ENCODE peak calls at places on chromosomes 16 and 17, in six cellular contexts. D, L, G, A, W and F are unnamed samples.

GRCh38 chr17:4604111-4604644 is 19.8 kb downstream of the SMTNL2 start:
- DNase-seq in D (no peak), L (peak; percentile 53), G (no peak), A (peak; percentile 72), W (peak; percentile 60), F (no peak)

GRCh38 chr16:52958951-52959350 is 93.7 kb downstream of the CHD9NB start:
- DNase-seq in D (no peak), L (no peak), G (no peak), A (no peak), W (no peak), F (no peak)

GRCh38 chr17:67492251-67492740 is 115.2 kb downstream of the PITPNC1 start:
- DNase-seq in D (no peak), L (peak; percentile 57), G (no peak), A (no peak), W (no peak), F (no peak)

GRCh38 chr17:48543854-48544355 is 1.0 kb downstream of the HOXB2 start:
- DNase-seq in D (no peak), L (no peak), G (no peak), A (peak; percentile 20), W (no peak), F (no peak)

GRCh38 chr16:56513972-56514371 is 5.9 kb downstream of the BBS2 start:
- DNase-seq in D (peak; percentile 51), L (peak; percentile 62), G (peak; percentile 46), A (peak; percentile 36), W (peak; percentile 30), F (peak; percentile 66)

GRCh38 chr17:64358261-64358788 is 32.3 kb downstream of the PECAM1 start:
- DNase-seq in D (no peak), L (no peak), G (peak; percentile 52), A (no peak), W (no peak), F (no peak)

GRCh38 chr16:77299395-77299794 is 100.2 kb downstream of the SYCE1L start:
- DNase-seq in D (no peak), L (no peak), G (no peak), A (no peak), W (no peak), F (no peak)

GRCh38 chr16:55703003-55704001 is 47.5 kb downstream of the SLC6A2 start:
- DNase-seq in D (peak; percentile 18), L (peak; percentile 51), G (peak; percentile 21), A (peak; percentile 46), W (no peak), F (peak; percentile 50)

GRCh38 chr17:67469208-67469980 is 92.3 kb downstream of the PITPNC1 start:
- DNase-seq in D (no peak), L (peak; percentile 62), G (no peak), A (no peak), W (no peak), F (peak; percentile 7)

GRCh38 chr17:12388206-12388605 is 277.5 kb upstream of the MYOCD start:
- DNase-seq in D (no peak), L (no peak), G (no peak), A (no peak), W (no peak), F (no peak)

GRCh38 chr17:47934856-47935255 is 6.5 kb upstream of the PNPO start:
- DNase-seq in D (no peak), L (no peak), G (no peak), A (no peak), W (no peak), F (no peak)

GRCh38 chr17:17071531-17072360 is 29.5 kb downstream of the MPRIP start:
- DNase-seq in D (no peak), L (no peak), G (no peak), A (no peak), W (peak; percentile 12), F (no peak)

GRCh38 chr16:83031524-83031923 is 404.8 kb downstream of the CDH13 start:
- DNase-seq in D (no peak), L (peak; percentile 53), G (no peak), A (no peak), W (no peak), F (no peak)

GRCh38 chr17:38512473-38513058 is 84.3 kb downstream of the ARHGAP23 start:
- DNase-seq in D (no peak), L (no peak), G (no peak), A (no peak), W (no peak), F (no peak)

GRCh38 chr17:80959330-80960036 is 32.2 kb upstream of the CHMP6 start:
- DNase-seq in D (no peak), L (no peak), G (peak; percentile 14), A (peak; percentile 89), W (peak; percentile 93), F (peak; percentile 53)

GRCh38 chr17:62690168-62690897 is 62.9 kb downstream of the MRC2 start:
- DNase-seq in D (no peak), L (peak; percentile 63), G (no peak), A (no peak), W (no peak), F (no peak)

GRCh38 chr17:62692159-62692651 is 64.7 kb downstream of the MRC2 start:
- DNase-seq in D (no peak), L (peak; percentile 62), G (no peak), A (no peak), W (no peak), F (no peak)

GRCh38 chr17:62693616-62694415 is 66.3 kb downstream of the MRC2 start:
- DNase-seq in D (no peak), L (peak; percentile 63), G (no peak), A (no peak), W (no peak), F (no peak)

GRCh38 chr17:62689441-62690167 is 62.1 kb downstream of the MRC2 start:
- DNase-seq in D (no peak), L (peak; percentile 42), G (no peak), A (no peak), W (no peak), F (no peak)

DNA sequence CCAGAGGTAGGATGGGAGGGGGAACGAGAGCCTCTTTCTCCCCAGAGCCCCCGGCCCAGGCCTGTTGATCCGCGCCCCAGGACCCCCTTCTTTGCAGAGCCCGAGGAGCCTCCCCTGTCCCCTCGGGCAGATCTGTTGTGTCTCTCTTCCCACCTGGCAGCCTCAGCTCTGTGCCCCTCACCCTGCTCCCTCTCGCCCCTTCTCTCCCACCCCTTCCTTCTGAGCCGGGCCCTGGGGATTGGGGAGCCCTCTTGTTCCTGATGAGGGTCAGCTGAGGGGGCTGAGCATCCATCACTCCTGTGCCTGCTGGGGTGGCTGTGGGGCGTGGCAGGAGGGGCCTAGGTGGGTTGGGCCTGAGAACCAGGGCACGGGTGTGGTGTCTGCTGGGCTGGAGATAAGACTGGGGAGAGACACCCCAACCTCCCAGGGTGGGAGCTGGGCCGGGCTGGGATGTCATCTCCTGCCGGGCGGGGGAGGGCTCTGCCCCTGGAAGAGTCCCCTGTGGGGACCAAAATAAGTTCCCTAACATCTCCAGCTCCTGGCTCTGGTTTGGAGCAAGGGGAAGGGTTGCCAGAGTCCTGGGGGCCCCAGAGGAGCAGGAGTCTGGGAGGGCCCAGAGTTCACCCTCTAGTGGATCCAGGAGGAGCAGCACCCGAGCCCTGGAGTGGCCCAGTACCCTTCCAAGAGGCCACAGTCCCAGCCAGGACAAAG is 65.4 kb downstream of the MRC2 start:
- DNase-seq in D (peak; percentile 58), L (peak; percentile 93), G (no peak), A (no peak), W (no peak), F (no peak)
- TF ChIP-seq CTCF in D (peak; percentile 47), L (peak; percentile 76), G (peak; percentile 57), A (peak; percentile 53), W (peak; percentile 10), F (no peak)

GRCh38 chr17:32160526-32160925 is 18.2 kb downstream of the RHOT1 start:
- DNase-seq in D (no peak), L (no peak), G (no peak), A (no peak), W (no peak), F (no peak)
- TF ChIP-seq CTCF in D (no peak), L (no peak), G (no peak), A (no peak), W (no peak), F (no peak)

GRCh38 chr17:49843774-49844350 is 4.0 kb downstream of the TAC4 start:
- DNase-seq in D (peak; percentile 69), L (peak; percentile 89), G (no peak), A (no peak), W (no peak), F (no peak)
- TF ChIP-seq CTCF in D (peak; percentile 46), L (peak; percentile 77), G (peak; percentile 40), A (peak; percentile 29), W (no peak), F (no peak)

DNA sequence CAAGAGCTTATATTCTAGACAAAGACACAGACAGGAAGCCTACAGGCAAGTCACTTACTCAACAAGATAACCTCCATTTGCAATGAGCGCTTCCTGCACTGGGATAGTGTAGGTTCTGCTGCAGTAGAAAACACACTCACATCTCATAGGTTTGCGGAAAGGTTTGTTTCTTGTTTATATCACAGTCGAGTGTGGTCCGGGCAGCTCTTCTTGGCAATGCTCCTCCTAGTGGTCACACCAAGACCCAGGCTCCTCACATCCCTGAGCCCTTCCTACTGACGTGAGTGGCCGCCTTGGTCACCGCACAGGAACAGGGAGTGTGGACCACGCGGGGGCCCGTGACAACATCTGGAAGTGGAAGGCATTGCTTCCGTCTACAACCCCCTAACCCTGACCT is 48.0 kb upstream of the RBFOX3 start:
- DNase-seq in D (peak; percentile 70), L (peak; percentile 86), G (no peak), A (no peak), W (no peak), F (peak; percentile 4)
- TF ChIP-seq CTCF in D (peak; percentile 57), L (peak; percentile 86), G (peak; percentile 22), A (peak; percentile 49), W (peak; percentile 29), F (peak; percentile 25)